ENCODE peak calls at places on chromosomes 4 and X, in six cellular contexts. One of them, this sample, is unnamed.
A peak's percentile ranks its signal among the peaks of the same experiment; 100 is the strongest.

GRCh38 chr4:24765331-24765990 is 29.9 kb upstream of the SOD3 start:
- DNase-seq in choroid plexus epithelial cell: peak; percentile 49
- DNase-seq in tibial artery: no peak
- DNase-seq in breast epithelium: no peak
- DNase-seq in brain microvascular endothelial cell: no peak
- DNase-seq in AG04450: peak; percentile 60
- DNase-seq in this sample: no peak

GRCh38 chr4:183295711-183296110 is 24.4 kb downstream of the CLDN22 start:
- DNase-seq in choroid plexus epithelial cell: no peak
- DNase-seq in tibial artery: no peak
- DNase-seq in breast epithelium: no peak
- DNase-seq in brain microvascular endothelial cell: no peak
- DNase-seq in AG04450: no peak
- DNase-seq in this sample: no peak

GRCh38 chr4:106034205-106034604 is 138.9 kb downstream of the NPNT start:
- DNase-seq in choroid plexus epithelial cell: peak; percentile 10
- DNase-seq in tibial artery: no peak
- DNase-seq in breast epithelium: no peak
- DNase-seq in brain microvascular endothelial cell: no peak
- DNase-seq in AG04450: no peak
- DNase-seq in this sample: no peak

GRCh38 chr4:24793219-24794005 is 2.0 kb upstream of the SOD3 start:
- DNase-seq in choroid plexus epithelial cell: peak; percentile 50
- DNase-seq in tibial artery: no peak
- DNase-seq in breast epithelium: no peak
- DNase-seq in brain microvascular endothelial cell: peak; percentile 29
- DNase-seq in AG04450: no peak
- DNase-seq in this sample: no peak

GRCh38 chr4:23084559-23085248 is 392.0 kb downstream of the GBA3 start:
- DNase-seq in choroid plexus epithelial cell: no peak
- DNase-seq in tibial artery: no peak
- DNase-seq in breast epithelium: no peak
- DNase-seq in brain microvascular endothelial cell: peak; percentile 9
- DNase-seq in AG04450: no peak
- DNase-seq in this sample: no peak

GRCh38 chr4:119299221-119300071 is 22.5 kb downstream of the FABP2 start:
- DNase-seq in choroid plexus epithelial cell: peak; percentile 41
- DNase-seq in tibial artery: no peak
- DNase-seq in breast epithelium: no peak
- DNase-seq in brain microvascular endothelial cell: no peak
- DNase-seq in AG04450: no peak
- DNase-seq in this sample: no peak

GRCh38 chrX:74492720-74493201 is 71.5 kb downstream of the SLC16A2 start:
- DNase-seq in choroid plexus epithelial cell: no peak
- DNase-seq in tibial artery: no peak
- DNase-seq in breast epithelium: no peak
- DNase-seq in brain microvascular endothelial cell: no peak
- DNase-seq in AG04450: no peak
- DNase-seq in this sample: no peak

GRCh38 chrX:153773741-153774575 is 6.9 kb upstream of the SRPK3 start:
- DNase-seq in choroid plexus epithelial cell: no peak
- DNase-seq in tibial artery: no peak
- DNase-seq in breast epithelium: no peak
- DNase-seq in brain microvascular endothelial cell: no peak
- DNase-seq in AG04450: no peak
- DNase-seq in this sample: no peak

GRCh38 chr4:38488891-38489861 is 174.8 kb upstream of the KLF3 start:
- DNase-seq in choroid plexus epithelial cell: peak; percentile 42
- DNase-seq in tibial artery: no peak
- DNase-seq in breast epithelium: no peak
- DNase-seq in brain microvascular endothelial cell: no peak
- DNase-seq in AG04450: no peak
- DNase-seq in this sample: no peak

GRCh38 chr4:109562457-109563237 is 2.6 kb downstream of the MCUB start:
- DNase-seq in choroid plexus epithelial cell: no peak
- DNase-seq in tibial artery: no peak
- DNase-seq in breast epithelium: no peak
- DNase-seq in brain microvascular endothelial cell: no peak
- DNase-seq in AG04450: no peak
- DNase-seq in this sample: no peak

GRCh38 chrX:51456814-51457213 is 39.6 kb downstream of the NUDT11 start:
- DNase-seq in choroid plexus epithelial cell: peak; percentile 8
- DNase-seq in tibial artery: no peak
- DNase-seq in breast epithelium: no peak
- DNase-seq in brain microvascular endothelial cell: no peak
- DNase-seq in AG04450: no peak
- DNase-seq in this sample: no peak

GRCh38 chrX:139640259-139640658 is 67.7 kb downstream of the MCF2 start:
- DNase-seq in choroid plexus epithelial cell: no peak
- DNase-seq in tibial artery: no peak
- DNase-seq in breast epithelium: no peak
- DNase-seq in brain microvascular endothelial cell: no peak
- DNase-seq in AG04450: no peak
- DNase-seq in this sample: no peak

GRCh38 chr4:70901607-70901983 is 574 bp upstream of the MOB1B start:
- DNase-seq in choroid plexus epithelial cell: no peak
- DNase-seq in tibial artery: no peak
- DNase-seq in breast epithelium: no peak
- DNase-seq in brain microvascular endothelial cell: no peak
- DNase-seq in AG04450: no peak
- DNase-seq in this sample: no peak

GRCh38 chr4:140188975-140189374 is 35.0 kb upstream of the MAML3 start:
- DNase-seq in choroid plexus epithelial cell: peak; percentile 92
- DNase-seq in tibial artery: peak; percentile 70
- DNase-seq in breast epithelium: no peak
- DNase-seq in brain microvascular endothelial cell: peak; percentile 55
- DNase-seq in AG04450: peak; percentile 13
- DNase-seq in this sample: peak; percentile 94

GRCh38 chrX:8873102-8873501 is 71.9 kb upstream of the FAM9A start:
- DNase-seq in choroid plexus epithelial cell: no peak
- DNase-seq in tibial artery: no peak
- DNase-seq in breast epithelium: no peak
- DNase-seq in brain microvascular endothelial cell: no peak
- DNase-seq in AG04450: no peak
- DNase-seq in this sample: no peak

GRCh38 chrX:14352511-14352910 is 176.8 kb upstream of the GLRA2 start:
- DNase-seq in choroid plexus epithelial cell: peak; percentile 9
- DNase-seq in tibial artery: no peak
- DNase-seq in breast epithelium: no peak
- DNase-seq in brain microvascular endothelial cell: no peak
- DNase-seq in AG04450: no peak
- DNase-seq in this sample: no peak

GRCh38 chr4:112942077-112942476 is 107.4 kb upstream of the ANK2 start:
- DNase-seq in choroid plexus epithelial cell: no peak
- DNase-seq in tibial artery: no peak
- DNase-seq in breast epithelium: no peak
- DNase-seq in brain microvascular endothelial cell: no peak
- DNase-seq in AG04450: no peak
- DNase-seq in this sample: no peak

GRCh38 chrX:101460669-101461068 is 24.6 kb upstream of the ARMCX4 start:
- DNase-seq in choroid plexus epithelial cell: peak; percentile 43
- DNase-seq in tibial artery: no peak
- DNase-seq in breast epithelium: no peak
- DNase-seq in brain microvascular endothelial cell: no peak
- DNase-seq in AG04450: no peak
- DNase-seq in this sample: no peak

GRCh38 chr4:145066063-145066501 is 31.9 kb downstream of the ANAPC10 start:
- DNase-seq in choroid plexus epithelial cell: peak; percentile 73
- DNase-seq in tibial artery: no peak
- DNase-seq in breast epithelium: no peak
- DNase-seq in brain microvascular endothelial cell: no peak
- DNase-seq in AG04450: no peak
- DNase-seq in this sample: no peak

GRCh38 chr4:165839615-165840333 is 33.3 kb upstream of the TLL1 start:
- DNase-seq in choroid plexus epithelial cell: no peak
- DNase-seq in tibial artery: no peak
- DNase-seq in breast epithelium: no peak
- DNase-seq in brain microvascular endothelial cell: no peak
- DNase-seq in AG04450: no peak
- DNase-seq in this sample: no peak

GRCh38 chr4:141158219-141158618 is 24.9 kb upstream of the RNF150 start:
- DNase-seq in choroid plexus epithelial cell: peak; percentile 65
- DNase-seq in tibial artery: no peak
- DNase-seq in breast epithelium: no peak
- DNase-seq in brain microvascular endothelial cell: no peak
- DNase-seq in AG04450: no peak
- DNase-seq in this sample: no peak

GRCh38 chr4:113064244-113064643 is 14.8 kb downstream of the ANK2 start:
- DNase-seq in choroid plexus epithelial cell: no peak
- DNase-seq in tibial artery: no peak
- DNase-seq in breast epithelium: no peak
- DNase-seq in brain microvascular endothelial cell: no peak
- DNase-seq in AG04450: no peak
- DNase-seq in this sample: no peak

DNA sequence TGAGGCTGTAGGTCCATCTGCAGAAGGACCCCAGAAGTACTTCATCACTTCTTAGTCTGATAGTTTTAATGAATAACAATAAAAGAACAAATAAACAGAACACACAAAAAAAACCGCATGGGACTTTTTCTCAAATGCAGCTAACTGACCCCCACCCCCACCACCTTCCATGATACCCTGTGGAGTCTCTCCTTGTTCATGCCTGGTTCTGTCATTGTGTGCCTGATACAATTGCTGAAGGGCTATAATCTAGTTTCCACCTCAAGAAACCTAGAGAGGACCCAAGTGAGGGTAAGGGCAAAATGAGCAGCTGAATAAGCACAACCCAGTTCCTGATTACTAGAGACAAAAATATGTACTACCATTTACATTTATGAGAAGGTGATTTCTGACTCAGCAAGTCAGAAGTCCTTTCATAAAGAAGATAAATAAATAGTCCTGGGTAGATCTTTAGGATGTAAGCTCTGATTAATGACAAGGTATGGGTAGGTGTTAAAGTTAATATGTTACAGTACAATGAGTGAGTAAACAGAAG is 155.1 kb downstream of the TMA16 start:
- DNase-seq in choroid plexus epithelial cell: no peak
- DNase-seq in tibial artery: no peak
- DNase-seq in breast epithelium: no peak
- DNase-seq in brain microvascular endothelial cell: no peak
- DNase-seq in AG04450: no peak
- DNase-seq in this sample: no peak
- H3K4me3 ChIP-seq in choroid plexus epithelial cell: no peak overlapping the region
- H3K4me3 ChIP-seq in tibial artery: no peak overlapping the region
- H3K4me3 ChIP-seq in breast epithelium: no peak overlapping the region
- H3K4me3 ChIP-seq in brain microvascular endothelial cell: no peak overlapping the region
- H3K4me3 ChIP-seq in AG04450: no peak overlapping the region
- H3K4me3 ChIP-seq in this sample: no peak overlapping the region

GRCh38 chr4:104631000-104631399 is 136.3 kb upstream of the CXXC4 start:
- DNase-seq in choroid plexus epithelial cell: no peak
- DNase-seq in tibial artery: no peak
- DNase-seq in breast epithelium: no peak
- DNase-seq in brain microvascular endothelial cell: no peak
- DNase-seq in AG04450: no peak
- DNase-seq in this sample: no peak
- H3K4me3 ChIP-seq in choroid plexus epithelial cell: no peak overlapping the region
- H3K4me3 ChIP-seq in tibial artery: no peak overlapping the region
- H3K4me3 ChIP-seq in breast epithelium: no peak overlapping the region
- H3K4me3 ChIP-seq in brain microvascular endothelial cell: no peak overlapping the region
- H3K4me3 ChIP-seq in AG04450: no peak overlapping the region
- H3K4me3 ChIP-seq in this sample: no peak overlapping the region

DNA sequence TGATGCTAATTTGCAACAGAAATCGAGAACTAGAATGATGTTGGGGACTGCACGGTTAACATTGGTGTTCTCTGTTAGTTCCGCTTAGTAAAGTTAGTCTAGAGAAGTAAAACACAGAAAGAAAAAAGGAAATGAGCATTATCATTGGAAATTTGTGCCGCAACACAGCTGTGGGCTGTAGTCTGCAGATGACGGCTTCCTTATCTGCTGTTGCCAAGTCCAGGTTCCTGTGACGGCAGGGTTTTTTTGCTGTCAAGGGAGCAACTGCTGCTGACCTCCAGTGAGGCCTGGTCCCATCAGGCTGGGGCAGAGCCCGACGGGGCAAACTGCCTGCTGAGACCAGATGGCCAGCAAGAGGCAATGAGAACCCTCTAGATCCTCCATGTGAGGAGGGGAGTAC is 38.9 kb upstream of the PHEX start:
- DNase-seq in choroid plexus epithelial cell: no peak
- DNase-seq in tibial artery: peak; percentile 64
- DNase-seq in breast epithelium: no peak
- DNase-seq in brain microvascular endothelial cell: no peak
- DNase-seq in AG04450: no peak
- DNase-seq in this sample: no peak
- H3K4me3 ChIP-seq in choroid plexus epithelial cell: no peak overlapping the region
- H3K4me3 ChIP-seq in tibial artery: no peak overlapping the region
- H3K4me3 ChIP-seq in breast epithelium: no peak overlapping the region
- H3K4me3 ChIP-seq in brain microvascular endothelial cell: no peak overlapping the region
- H3K4me3 ChIP-seq in AG04450: no peak overlapping the region
- H3K4me3 ChIP-seq in this sample: no peak overlapping the region

GRCh38 chrX:104566921-104567501 is 1.0 kb downstream of the IL1RAPL2 start:
- DNase-seq in choroid plexus epithelial cell: no peak
- DNase-seq in tibial artery: no peak
- DNase-seq in breast epithelium: no peak
- DNase-seq in brain microvascular endothelial cell: no peak
- DNase-seq in AG04450: no peak
- DNase-seq in this sample: no peak
- H3K4me3 ChIP-seq in choroid plexus epithelial cell: no peak overlapping the region
- H3K4me3 ChIP-seq in tibial artery: no peak overlapping the region
- H3K4me3 ChIP-seq in breast epithelium: peak overlapping the region; percentile 56
- H3K4me3 ChIP-seq in brain microvascular endothelial cell: no peak overlapping the region
- H3K4me3 ChIP-seq in AG04450: no peak overlapping the region
- H3K4me3 ChIP-seq in this sample: peak overlapping the region; percentile 28

This sample was measured in skeletal muscle cell.